ENCODE peak calls at places on chromosomes 16 and 17, in four cellular contexts. C is iris pigment epithelial cell, I is hypothalamus, B is fibroblast of mammary gland. D is an unnamed sample.

GRCh38 chr17:50470451-50470850 is 1.8 kb upstream of the CHAD start:
- DNase-seq in C (no peak), I (no peak), B (no peak), D (no peak)

GRCh38 chr16:28977703-28978641 is 3.4 kb downstream of the SPNS1 start:
- DNase-seq in C (no peak), I (no peak), B (no peak), D (no peak)

GRCh38 chr16:57562669-57563486 is 20.4 kb downstream of the ADGRG5 start:
- DNase-seq in C (no peak), I (no peak), B (no peak), D (no peak)

GRCh38 chr16:81638286-81638945 is 140.7 kb upstream of the PLCG2 start:
- DNase-seq in C (no peak), I (no peak), B (no peak), D (no peak)

GRCh38 chr17:73803867-73804539 is 159.8 kb upstream of the SDK2 start:
- DNase-seq in C (no peak), I (no peak), B (no peak), D (no peak)

GRCh38 chr16:27514806-27515205 is 34.9 kb downstream of the GTF3C1 start:
- DNase-seq in C (no peak), I (no peak), B (no peak), D (peak)

GRCh38 chr16:25893332-25893731 is 201.6 kb downstream of the HS3ST4 start:
- DNase-seq in C (no peak), I (no peak), B (no peak), D (no peak)

GRCh38 chr17:77215281-77215680 is 74.5 kb downstream of the SEC14L1 start:
- DNase-seq in C (no peak), I (no peak), B (no peak), D (no peak)

GRCh38 chr17:66934040-66934439 is 30.5 kb upstream of the CACNG4 start:
- DNase-seq in C (no peak), I (no peak), B (no peak), D (no peak)

GRCh38 chr17:77735051-77735340 is 223.5 kb upstream of the TNRC6C start:
- DNase-seq in C (no peak), I (no peak), B (no peak), D (no peak)

GRCh38 chr17:1985686-1986085 is 39.4 kb downstream of the RTN4RL1 start:
- DNase-seq in C (no peak), I (no peak), B (no peak), D (no peak)

GRCh38 chr17:888998-889401 is 90.6 kb downstream of the NXN start:
- DNase-seq in C (no peak), I (no peak), B (no peak), D (no peak)

GRCh38 chr17:74220966-74221814 is 7.8 kb downstream of the TTYH2 start:
- DNase-seq in C (no peak), I (no peak), B (no peak), D (no peak)

GRCh38 chr17:44220211-44221071 is 966 bp upstream of the UBTF start:
- DNase-seq in C (peak), I (no peak), B (peak), D (peak)

GRCh38 chr17:45160505-45161287 is 979 bp upstream of the HEXIM2 start:
- DNase-seq in C (peak), I (no peak), B (peak), D (peak)

GRCh38 chr16:62256406-62256805 is 220.2 kb upstream of the CDH8 start:
- DNase-seq in C (no peak), I (no peak), B (no peak), D (no peak)

GRCh38 chr17:63381101-63381729 is 64.9 kb downstream of the CYB561 start:
- DNase-seq in C (no peak), I (no peak), B (no peak), D (peak)

GRCh38 chr16:17556276-17557052 is 85.7 kb upstream of the XYLT1 start:
- DNase-seq in C (peak), I (no peak), B (peak), D (peak)

GRCh38 chr16:68062910-68063393 is 22.2 kb upstream of the NFATC3 start:
- DNase-seq in C (no peak), I (no peak), B (no peak), D (no peak)

GRCh38 chr16:19419691-19420060 is 2.0 kb downstream of the TMC5 start:
- DNase-seq in C (peak), I (no peak), B (peak), D (peak)

GRCh38 chr17:60386137-60386395 is 5.9 kb downstream of the USP32 start:
- DNase-seq in C (no peak), I (no peak), B (no peak), D (no peak)

GRCh38 chr16:72072514-72073342 is 9.7 kb downstream of the HPR start:
- DNase-seq in C (peak), I (no peak), B (peak), D (no peak)